ENCODE peak calls at places on chromosomes 7 and 10, in eight cellular contexts. G is NCI-H446 treated with DMSO at 0.1 percent for 48 hours; O is activated CD4-positive, alpha-beta T cell treated with anti-CD3 and anti-CD28 coated beads, Interleukin-2, amount 50 U/mL, for 24 hours; F is activated T-cell treated with anti-CD3 and anti-CD28 coated beads, Interleukin-2, amount 50 U/mL, for 4 hours; W is T-helper 2 cell treated with Interferon-gamma antibody and Interleukin-4, amounts not matched to agents 5 μg/mL and 100 μg/mL, for 36 hours; R is D341Med; B is T-helper 22 cell; J is SJSA1. L is an unnamed sample.

GRCh38 chr10:72027498-72027897 is 60.9 kb downstream of the SPOCK2 start:
- DNase-seq in G (no peak), R (no peak), J (no peak), O (no peak), W (no peak), F (no peak), B (no peak), L (no peak)

GRCh38 chr10:27625452-27626345 is 119.9 kb downstream of the MKX start:
- DNase-seq in R (no peak), F (no peak), W (no peak), J (no peak), B (no peak), G (no peak), O (no peak), L (no peak)

GRCh38 chr7:20964214-20964613 is 177.5 kb upstream of the SP8 start:
- DNase-seq in W (no peak), J (no peak), B (no peak), F (no peak), G (no peak), O (no peak), R (no peak), L (no peak)

GRCh38 chr7:75669579-75669978 is 69.2 kb downstream of the HIP1 start:
- DNase-seq in O (no peak), J (no peak), W (no peak), F (no peak), B (no peak), G (no peak), R (no peak), L (no peak)

GRCh38 chr7:141533149-141533949 is 17.9 kb upstream of the AGK start:
- DNase-seq in G (peak; percentile 63), R (peak; percentile 81), O (peak; percentile 48), B (no peak), F (peak; percentile 52), J (peak; percentile 42), W (peak; percentile 31), L (peak; percentile 44)

GRCh38 chr7:41003031-41003925 is 699.6 kb downstream of the INHBA start:
- DNase-seq in F (no peak), O (peak; percentile 4), R (no peak), J (no peak), W (peak; percentile 11), B (no peak), G (no peak), L (no peak)

GRCh38 chr7:111796671-111797070 is 234.4 kb upstream of the IMMP2L start:
- DNase-seq in J (peak; percentile 3), O (no peak), G (no peak), R (no peak), B (no peak), F (no peak), W (no peak), L (no peak)

GRCh38 chr7:98107313-98107691 is 640 bp downstream of the LMTK2 start:
- DNase-seq in B (peak; percentile 12), F (no peak), J (no peak), W (no peak), G (no peak), R (no peak), O (no peak), L (peak; percentile 16)

GRCh38 chr10:127198307-127198706 is 1.9 kb upstream of the INSYN2A start:
- DNase-seq in R (no peak), W (no peak), O (no peak), J (no peak), G (no peak), B (no peak), F (no peak), L (no peak)

GRCh38 chr7:73980206-73980605 is 47.8 kb upstream of the ELN start:
- DNase-seq in R (no peak), J (no peak), F (no peak), O (no peak), B (no peak), G (no peak), W (no peak), L (no peak)

GRCh38 chr10:14265709-14266108 is 65.0 kb downstream of the FRMD4A start:
- DNase-seq in R (no peak), W (no peak), O (no peak), J (no peak), B (no peak), G (no peak), F (no peak), L (no peak)

GRCh38 chr10:119652361-119652760 is 1.2 kb downstream of the BAG3 start:
- DNase-seq in W (peak; percentile 10), O (peak; percentile 25), F (no peak), R (no peak), J (peak; percentile 64), G (peak; percentile 16), B (no peak), L (no peak)

GRCh38 chr7:156764016-156764669 is 123.6 kb downstream of the RNF32 start:
- DNase-seq in R (peak; percentile 86), G (peak; percentile 38), F (no peak), J (no peak), O (no peak), B (no peak), W (no peak), L (no peak)

GRCh38 chr7:111531993-111532392 is 30.3 kb downstream of the IMMP2L start:
- DNase-seq in B (no peak), J (no peak), G (no peak), F (no peak), R (no peak), O (no peak), W (no peak), L (no peak)

GRCh38 chr10:24351883-24352778 is 143.2 kb downstream of the KIAA1217 start:
- DNase-seq in J (no peak), G (no peak), W (no peak), O (no peak), F (no peak), R (no peak), B (no peak), L (no peak)

GRCh38 chr7:74302745-74303221 is 13.6 kb downstream of the CLIP2 start:
- DNase-seq in O (no peak), J (no peak), R (no peak), B (no peak), F (no peak), W (no peak), G (no peak), L (no peak)

GRCh38 chr7:117088623-117089199 is 135.4 kb downstream of the ST7 start:
- DNase-seq in B (no peak), R (no peak), F (no peak), G (no peak), J (no peak), O (no peak), W (no peak), L (no peak)

GRCh38 chr7:151248191-151249033 is at the start of gene SMARCD3:
- DNase-seq in F (peak; percentile 40), R (no peak), O (no peak), G (no peak), J (peak; percentile 62), W (no peak), B (no peak), L (peak; percentile 24)

GRCh38 chr10:27730041-27730440 is 15.6 kb downstream of the MKX start:
- DNase-seq in R (no peak), G (no peak), O (no peak), W (no peak), F (no peak), B (no peak), J (no peak), L (no peak)

GRCh38 chr10:61869772-61870520 is 31.6 kb upstream of the ARID5B start:
- DNase-seq in O (no peak), W (no peak), F (no peak), R (no peak), G (no peak), B (no peak), J (peak; percentile 71), L (no peak)